ENCODE peak calls at places on chromosome 2, in five cellular contexts. S is AG09309, O is GM13977, L is PC-3, Y is Peyer's patch. G is an unnamed sample.

GRCh38 chr2:60550151-60550983 is 3.1 kb downstream of the BCL11A start:
- DNase-seq in S (peak; percentile 59), O (peak; percentile 82), L (peak; percentile 85), Y (peak; percentile 89), G (peak; percentile 24)

GRCh38 chr2:197500503-197501179 is 462 bp downstream of the HSPE1 start:
- DNase-seq in S (no peak), O (peak; percentile 23), L (no peak), Y (no peak), G (no peak)

GRCh38 chr2:221245045-221245444 is 327.1 kb downstream of the EPHA4 start:
- DNase-seq in S (no peak), O (no peak), L (no peak), Y (no peak), G (no peak)

GRCh38 chr2:26605195-26605968 is 35.8 kb downstream of the CIB4 start:
- DNase-seq in S (peak; percentile 8), O (peak; percentile 60), L (peak; percentile 81), Y (no peak), G (peak; percentile 30)

GRCh38 chr2:71685073-71685848 is 231.9 kb downstream of the DYSF start:
- DNase-seq in S (no peak), O (no peak), L (no peak), Y (no peak), G (no peak)

GRCh38 chr2:241494311-241494908 is 14.0 kb downstream of the STK25 start:
- DNase-seq in S (no peak), O (no peak), L (no peak), Y (no peak), G (no peak)

GRCh38 chr2:150169230-150169629 is 318.2 kb downstream of the RND3 start:
- DNase-seq in S (no peak), O (no peak), L (peak; percentile 71), Y (no peak), G (no peak)

GRCh38 chr2:202530038-202530437 is 104.7 kb upstream of the FAM117B start:
- DNase-seq in S (no peak), O (no peak), L (no peak), Y (no peak), G (no peak)

GRCh38 chr2:88606371-88607030 is 20.8 kb downstream of the EIF2AK3 start:
- DNase-seq in S (no peak), O (peak; percentile 28), L (no peak), Y (peak; percentile 40), G (no peak)

GRCh38 chr2:190547914-190548313 is 13.4 kb upstream of the NEMP2 start:
- DNase-seq in S (no peak), O (no peak), L (no peak), Y (no peak), G (no peak)

GRCh38 chr2:46387886-46388515 is 90.8 kb downstream of the EPAS1 start:
- DNase-seq in S (no peak), O (no peak), L (no peak), Y (no peak), G (no peak)

GRCh38 chr2:126796931-126797621 is 101.6 kb upstream of the TEX51 start:
- DNase-seq in S (no peak), O (no peak), L (no peak), Y (peak; percentile 1), G (no peak)

GRCh38 chr2:39805936-39806608 is 27.0 kb upstream of the THUMPD2 start:
- DNase-seq in S (peak; percentile 28), O (no peak), L (no peak), Y (no peak), G (no peak)

GRCh38 chr2:175151791-175152190 is 16.2 kb downstream of the ATF2 start:
- DNase-seq in S (no peak), O (no peak), L (no peak), Y (no peak), G (no peak)

GRCh38 chr2:116057538-116057937 is 1615.1 kb downstream of the DPP10 start:
- DNase-seq in S (no peak), O (no peak), L (no peak), Y (no peak), G (no peak)

GRCh38 chr2:157603203-157603602 is 25.5 kb downstream of the ACVR1C start:
- DNase-seq in S (no peak), O (no peak), L (no peak), Y (no peak), G (no peak)

GRCh38 chr2:109032229-109032800 is 43.3 kb upstream of the EDAR start:
- DNase-seq in S (no peak), O (no peak), L (no peak), Y (peak; percentile 46), G (no peak)

GRCh38 chr2:3730646-3731045 is 27.3 kb downstream of the DCDC2C start:
- DNase-seq in S (no peak), O (no peak), L (peak; percentile 88), Y (no peak), G (no peak)

GRCh38 chr2:227324671-227325055 is 388 bp upstream of the MFF start:
- DNase-seq in S (no peak), O (peak; percentile 38), L (no peak), Y (peak; percentile 22), G (no peak)

GRCh38 chr2:121694398-121695178 is 42.1 kb downstream of the NIFK start:
- DNase-seq in S (no peak), O (no peak), L (peak; percentile 43), Y (no peak), G (no peak)

GRCh38 chr2:190938761-190939335 is 58.2 kb downstream of the GLS start:
- DNase-seq in S (no peak), O (no peak), L (no peak), Y (no peak), G (no peak)

GRCh38 chr2:236592821-236593220 is 23.2 kb downstream of the ACKR3 start:
- DNase-seq in S (no peak), O (no peak), L (no peak), Y (no peak), G (no peak)

DNA sequence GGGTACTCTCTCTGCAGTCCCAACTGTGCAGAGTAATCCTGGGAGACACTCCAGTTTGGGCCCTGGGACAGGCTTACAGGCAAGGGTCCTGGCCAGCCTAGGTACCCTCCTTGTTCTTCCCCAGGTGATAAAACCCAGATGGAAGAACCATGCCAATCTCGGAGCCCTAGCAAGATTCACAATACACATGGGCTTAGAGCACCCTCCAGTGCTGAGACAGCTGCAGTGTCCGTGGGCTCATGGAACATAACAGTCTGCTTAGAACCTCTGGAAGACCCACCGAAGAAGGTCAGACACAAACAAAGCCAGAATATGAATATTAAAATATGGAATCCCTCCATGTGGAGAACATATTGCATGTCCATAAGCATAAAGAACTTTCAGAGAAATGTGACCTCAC is 568.1 kb downstream of the KCNJ3 start:
- DNase-seq in S (no peak), O (no peak), L (no peak), Y (no peak), G (no peak)
- TF ChIP-seq CTCF in S (no peak), O (peak; percentile 31), L (no peak), Y (no peak), G (no peak)

DNA sequence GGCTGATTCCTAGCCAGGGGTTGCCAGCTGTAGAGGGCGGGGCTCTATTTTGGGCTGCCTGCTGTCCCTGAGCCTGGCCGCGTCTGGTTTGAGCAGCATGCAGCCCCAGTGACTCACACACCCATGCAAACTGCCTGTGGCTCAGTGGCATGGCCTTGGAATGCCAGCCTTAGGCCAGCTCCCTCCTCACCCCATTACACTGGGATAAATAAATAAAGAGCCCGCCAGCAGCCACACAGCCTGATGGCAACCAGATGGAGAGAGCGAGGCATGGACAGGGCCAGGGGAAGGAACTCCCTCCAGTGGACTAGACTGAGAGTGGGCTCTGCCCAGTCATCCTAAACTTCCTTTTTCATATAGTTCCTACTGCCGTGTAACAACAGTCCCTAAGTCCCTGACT is 18.3 kb downstream of the NHEJ1 start:
- DNase-seq in S (peak; percentile 84), O (no peak), L (peak; percentile 92), Y (no peak), G (no peak)
- TF ChIP-seq CTCF in S (peak; percentile 68), O (no peak), L (peak; percentile 41), Y (no peak), G (no peak)

GRCh38 chr2:231191896-231192872 is 6.2 kb upstream of the ARMC9 start:
- DNase-seq in S (peak; percentile 61), O (no peak), L (peak; percentile 21), Y (no peak), G (no peak)
- TF ChIP-seq CTCF in S (peak; percentile 90), O (peak; percentile 21), L (peak; percentile 51), Y (peak; percentile 40), G (no peak)

DNA sequence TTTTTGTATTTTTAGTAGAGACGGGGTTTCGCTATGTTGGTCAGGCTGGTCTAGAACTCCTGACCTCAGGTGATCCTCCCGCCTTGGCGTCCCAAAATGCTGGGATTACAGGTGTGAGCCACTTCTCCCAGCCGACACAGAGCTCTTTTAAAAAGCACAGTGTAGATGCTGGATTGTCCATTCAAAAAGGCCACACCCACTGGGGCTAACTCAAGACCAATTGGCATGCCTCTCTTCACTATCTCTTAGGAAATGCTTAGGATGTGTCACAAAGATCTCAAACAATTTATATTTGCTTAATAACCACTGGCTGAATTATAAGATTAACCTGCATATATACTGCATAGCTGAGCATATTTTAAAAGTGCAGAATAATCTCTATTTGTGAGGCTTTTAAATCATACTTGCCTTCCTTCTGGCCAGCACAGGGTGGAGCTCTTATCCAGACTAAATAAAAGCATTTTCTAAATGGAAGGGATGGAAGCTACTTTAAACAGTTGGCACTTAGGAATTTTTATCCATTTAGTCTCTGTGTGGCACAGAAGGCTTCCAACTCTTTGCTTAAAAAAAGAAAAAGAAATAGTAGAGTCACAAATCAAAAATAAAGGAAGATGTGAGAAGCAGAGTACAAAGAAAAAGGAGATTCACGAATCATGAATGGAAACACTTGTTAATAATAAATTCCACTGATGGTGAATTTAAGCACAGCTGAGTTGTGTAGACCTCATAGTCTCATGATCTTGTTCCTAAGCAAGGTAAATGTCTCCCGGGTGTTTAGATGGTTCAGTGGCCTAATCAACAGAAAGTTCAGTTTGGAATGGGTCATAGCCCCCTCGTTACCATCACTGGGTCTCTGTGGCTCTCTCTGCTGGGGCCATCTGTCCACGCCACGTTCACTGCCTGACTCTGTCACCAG is 22.4 kb downstream of the CRYGD start:
- DNase-seq in S (no peak), O (no peak), L (peak; percentile 70), Y (no peak), G (no peak)
- TF ChIP-seq CTCF in S (peak; percentile 43), O (peak; percentile 15), L (peak; percentile 84), Y (peak; percentile 64), G (no peak)

DNA sequence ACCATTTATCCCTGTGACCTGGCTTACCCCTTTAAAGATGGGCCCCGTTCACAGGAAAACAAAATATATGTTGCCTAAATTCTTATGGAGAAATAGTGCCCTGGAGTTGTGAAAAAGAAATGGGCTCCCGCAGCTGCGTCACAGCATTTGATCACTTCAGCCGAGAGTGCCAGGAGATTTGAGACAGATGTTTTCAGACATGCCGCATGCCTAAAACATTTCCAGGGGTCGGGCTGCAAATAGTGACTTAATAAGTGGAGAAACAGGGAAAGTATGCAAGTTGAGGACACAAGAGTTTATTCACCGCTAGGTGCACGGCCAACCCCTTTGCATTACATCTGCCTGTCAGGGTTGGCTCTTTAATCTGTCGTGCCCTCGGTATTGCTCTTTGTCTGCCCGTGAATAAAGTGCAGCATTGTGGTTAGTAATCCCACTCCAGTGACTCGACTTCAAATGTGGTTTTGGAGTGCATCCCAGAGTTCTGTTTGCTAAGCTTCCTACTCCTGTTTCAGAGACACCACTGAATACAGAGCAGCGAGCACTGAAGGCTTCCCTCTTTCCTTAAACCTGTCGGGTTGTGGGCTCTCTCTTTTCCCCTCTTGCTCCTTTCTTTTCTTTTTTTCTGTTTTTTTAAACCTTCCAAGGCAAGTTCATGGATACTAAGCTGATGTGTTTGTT is 187.5 kb downstream of the LTBP1 start:
- DNase-seq in S (peak; percentile 96), O (no peak), L (peak; percentile 98), Y (peak; percentile 17), G (no peak)
- TF ChIP-seq CTCF in S (no peak), O (no peak), L (peak; percentile 51), Y (no peak), G (no peak)

G was measured in natural killer cell.